ENCODE peak calls at places on chromosomes 5 and 9, in nine cellular contexts. T is heart left ventricle, M is SK-N-SH, I is GM12865, B is tibial artery, O is upper lobe of right lung, Y is transverse colon, L is AG04450, P is nephron progenitor cell. V is an unnamed sample.

GRCh38 chr9:33468797-33469621 is 4.7 kb downstream of the NOL6 start:
- DNase-seq in L (no peak), P (no peak), B (no peak), Y (no peak), T (no peak), M (no peak), I (no peak), O (peak), V (no peak)

GRCh38 chr5:52999357-52999949 is 10.3 kb downstream of the ITGA2 start:
- DNase-seq in T (no peak), B (no peak), Y (no peak), M (no peak), L (no peak), O (no peak), I (no peak), P (no peak), V (no peak)

GRCh38 chr5:15993334-15993733 is 186.3 kb downstream of the MARCHF11 start:
- DNase-seq in B (no peak), I (no peak), M (no peak), T (no peak), P (no peak), O (no peak), L (no peak), Y (no peak), V (no peak)

GRCh38 chr5:134506054-134507039 is 19.1 kb upstream of the JADE2 start:
- DNase-seq in O (peak), M (no peak), L (no peak), Y (peak), I (no peak), P (peak), T (peak), B (peak), V (no peak)

GRCh38 chr5:142795246-142795645 is 25.1 kb downstream of the ARHGAP26 start:
- DNase-seq in T (no peak), Y (no peak), M (no peak), I (peak), P (no peak), O (no peak), L (no peak), B (no peak), V (no peak)

GRCh38 chr5:2751592-2752021 is at the start of gene IRX2:
- DNase-seq in I (no peak), T (peak), Y (peak), B (no peak), P (peak), L (no peak), O (peak), M (no peak), V (peak)

GRCh38 chr5:89003563-89004036 is 120.6 kb upstream of the MEF2C start:
- DNase-seq in O (no peak), B (no peak), T (no peak), P (no peak), M (no peak), I (no peak), L (no peak), Y (no peak), V (no peak)

GRCh38 chr9:128809036-128809599 is 9.2 kb upstream of the ENDOG start:
- DNase-seq in Y (no peak), M (no peak), L (no peak), T (no peak), O (no peak), B (no peak), P (no peak), I (no peak), V (no peak)

GRCh38 chr9:114366334-114367128 is 21.3 kb downstream of the AKNA start:
- DNase-seq in P (no peak), T (no peak), O (peak), M (no peak), I (peak), Y (peak), B (no peak), L (peak), V (peak)

GRCh38 chr9:113184509-113184908 is 33.7 kb downstream of the SLC31A2 start:
- DNase-seq in T (no peak), L (no peak), B (no peak), M (no peak), O (no peak), I (no peak), Y (no peak), P (no peak), V (no peak)

GRCh38 chr5:132491368-132492364 is 1.1 kb upstream of the IRF1 start:
- DNase-seq in B (no peak), I (peak), P (no peak), Y (peak), O (no peak), L (no peak), T (no peak), M (no peak), V (no peak)

GRCh38 chr5:177362871-177363507 is 5.3 kb downstream of the RGS14 start:
- DNase-seq in O (peak), I (peak), M (peak), Y (peak), P (peak), T (peak), L (no peak), B (peak), V (no peak)

GRCh38 chr9:104658496-104659195 is 35.7 kb upstream of the OR13D1 start:
- DNase-seq in T (no peak), M (no peak), Y (no peak), P (no peak), B (no peak), L (no peak), I (no peak), O (no peak), V (no peak)

GRCh38 chr5:150895431-150896428 is 9.1 kb downstream of the ZNF300 start:
- DNase-seq in O (no peak), B (no peak), I (no peak), Y (no peak), P (no peak), M (no peak), T (no peak), L (no peak), V (no peak)

GRCh38 chr5:142082182-142082781 is 26.3 kb upstream of the NDFIP1 start:
- DNase-seq in I (no peak), P (no peak), L (no peak), O (no peak), B (no peak), T (no peak), M (no peak), Y (no peak), V (no peak)

GRCh38 chr5:172773481-172774469 is 2.8 kb upstream of the DUSP1 start:
- DNase-seq in P (no peak), O (peak), B (no peak), I (peak), T (no peak), L (no peak), M (no peak), Y (no peak), V (no peak)

GRCh38 chr5:160268111-160268510 is 38.8 kb downstream of the FABP6 start:
- DNase-seq in T (no peak), I (no peak), O (peak), B (no peak), M (no peak), P (no peak), Y (no peak), L (no peak), V (no peak)

GRCh38 chr5:173733831-173734491 is 117.5 kb upstream of the BOD1 start:
- DNase-seq in M (no peak), B (no peak), Y (peak), L (no peak), P (no peak), I (peak), T (no peak), O (peak), V (no peak)

GRCh38 chr5:78566747-78567449 is 81.7 kb downstream of the LHFPL2 start:
- DNase-seq in M (no peak), P (no peak), I (peak), T (no peak), L (no peak), B (no peak), O (no peak), Y (no peak), V (no peak)

GRCh38 chr5:72412283-72413055 is 92.3 kb downstream of the PTCD2 start:
- DNase-seq in B (no peak), M (no peak), L (no peak), I (no peak), T (no peak), O (no peak), P (no peak), Y (no peak), V (no peak)

GRCh38 chr5:168176941-168177340 is 114.5 kb upstream of the WWC1 start:
- DNase-seq in P (no peak), M (no peak), O (no peak), L (no peak), Y (no peak), I (no peak), T (no peak), B (no peak), V (no peak)

GRCh38 chr9:27939186-27939585 is 365.9 kb upstream of the C9orf72 start:
- DNase-seq in T (no peak), O (no peak), P (no peak), Y (no peak), L (no peak), M (no peak), B (no peak), I (no peak), V (no peak)

GRCh38 chr5:77778881-77779438 is 2.8 kb upstream of the TBCA start:
- DNase-seq in T (no peak), Y (no peak), P (no peak), L (no peak), B (no peak), M (no peak), I (peak), O (no peak), V (no peak)

DNA sequence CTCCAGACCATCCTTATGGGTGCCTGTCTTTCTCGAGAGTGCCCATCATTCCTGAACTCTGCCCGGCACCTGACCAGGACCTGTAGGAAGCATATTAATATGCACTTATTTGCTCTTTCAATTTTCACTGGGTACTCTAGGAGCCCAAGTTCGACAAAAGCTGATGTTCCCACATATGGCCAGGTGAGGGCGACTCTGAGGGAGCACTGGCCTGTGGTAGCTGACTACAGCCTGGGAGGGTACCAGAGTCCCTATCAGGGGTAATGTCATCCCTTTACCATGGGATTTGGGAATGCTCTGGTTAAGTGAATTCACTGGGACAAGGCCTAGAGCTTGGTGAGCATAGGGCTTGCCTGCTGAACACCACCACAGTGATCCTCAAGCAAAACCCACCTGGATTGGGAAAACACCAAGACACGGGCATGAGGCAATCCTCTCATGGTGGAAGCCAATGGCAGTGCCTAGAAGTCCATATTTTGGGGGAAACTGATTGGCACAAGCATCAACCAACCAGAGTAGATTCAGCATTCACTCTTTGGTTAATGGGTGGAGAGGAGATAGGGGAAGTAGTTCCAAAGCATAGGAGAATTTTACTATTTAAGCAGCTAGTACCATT is 112.2 kb downstream of the MTX3 start:
- DNase-seq in B (no peak), O (no peak), P (no peak), M (peak), I (peak), Y (no peak), L (no peak), T (no peak), V (no peak)
- TF ChIP-seq CTCF in B (no peak), O (peak), P (peak), M (peak), I (peak), Y (peak), L (peak), T (no peak), V (peak)

GRCh38 chr9:110143969-110144545 is 63.9 kb downstream of the C9orf152 start:
- DNase-seq in T (no peak), M (no peak), B (no peak), I (peak), P (no peak), O (no peak), Y (peak), L (no peak), V (no peak)

GRCh38 chr9:110140276-110140675 is 67.7 kb downstream of the C9orf152 start:
- DNase-seq in M (no peak), I (no peak), B (no peak), T (no peak), L (no peak), O (no peak), P (no peak), Y (no peak), V (no peak)

GRCh38 chr9:110141118-110141797 is 66.7 kb downstream of the C9orf152 start:
- DNase-seq in L (peak), Y (no peak), O (no peak), I (no peak), T (peak), M (no peak), B (peak), P (no peak), V (peak)

GRCh38 chr9:110142253-110142652 is 65.7 kb downstream of the C9orf152 start:
- DNase-seq in T (no peak), O (no peak), I (no peak), P (no peak), L (no peak), M (no peak), B (no peak), Y (no peak), V (no peak)

GRCh38 chr9:110142868-110143866 is 64.8 kb downstream of the C9orf152 start:
- DNase-seq in O (no peak), B (no peak), I (peak), L (no peak), Y (no peak), M (peak), P (no peak), T (no peak), V (no peak)
- TF ChIP-seq CTCF in O (peak), B (no peak), I (peak), L (no peak), Y (no peak), M (no peak), P (no peak), T (no peak), V (no peak)

DNA sequence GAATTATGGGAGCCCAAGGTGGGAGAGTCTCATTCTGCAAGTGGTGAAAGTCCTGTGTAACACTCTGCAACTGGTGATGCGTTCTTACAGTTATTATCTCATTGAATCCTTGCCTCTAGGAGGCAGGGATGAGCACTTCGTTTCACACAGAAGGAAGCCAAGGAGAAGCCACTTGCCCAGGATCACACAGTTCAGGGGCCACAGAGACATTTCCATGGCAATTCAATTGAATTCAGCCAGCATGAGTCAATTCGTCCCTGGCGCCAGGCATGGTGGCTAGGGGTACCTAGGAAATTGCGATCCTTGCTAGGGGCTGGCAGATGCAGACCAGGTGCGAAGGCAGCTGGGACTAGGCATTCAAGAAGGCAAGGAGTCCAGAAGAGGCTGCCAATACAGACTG is 26.2 kb downstream of the LHX2 start:
- DNase-seq in L (no peak), T (no peak), P (no peak), I (no peak), B (no peak), O (peak), Y (no peak), M (peak), V (no peak)
- TF ChIP-seq CTCF in L (no peak), T (no peak), P (no peak), I (no peak), B (no peak), O (no peak), Y (no peak), M (peak), V (no peak)

DNA sequence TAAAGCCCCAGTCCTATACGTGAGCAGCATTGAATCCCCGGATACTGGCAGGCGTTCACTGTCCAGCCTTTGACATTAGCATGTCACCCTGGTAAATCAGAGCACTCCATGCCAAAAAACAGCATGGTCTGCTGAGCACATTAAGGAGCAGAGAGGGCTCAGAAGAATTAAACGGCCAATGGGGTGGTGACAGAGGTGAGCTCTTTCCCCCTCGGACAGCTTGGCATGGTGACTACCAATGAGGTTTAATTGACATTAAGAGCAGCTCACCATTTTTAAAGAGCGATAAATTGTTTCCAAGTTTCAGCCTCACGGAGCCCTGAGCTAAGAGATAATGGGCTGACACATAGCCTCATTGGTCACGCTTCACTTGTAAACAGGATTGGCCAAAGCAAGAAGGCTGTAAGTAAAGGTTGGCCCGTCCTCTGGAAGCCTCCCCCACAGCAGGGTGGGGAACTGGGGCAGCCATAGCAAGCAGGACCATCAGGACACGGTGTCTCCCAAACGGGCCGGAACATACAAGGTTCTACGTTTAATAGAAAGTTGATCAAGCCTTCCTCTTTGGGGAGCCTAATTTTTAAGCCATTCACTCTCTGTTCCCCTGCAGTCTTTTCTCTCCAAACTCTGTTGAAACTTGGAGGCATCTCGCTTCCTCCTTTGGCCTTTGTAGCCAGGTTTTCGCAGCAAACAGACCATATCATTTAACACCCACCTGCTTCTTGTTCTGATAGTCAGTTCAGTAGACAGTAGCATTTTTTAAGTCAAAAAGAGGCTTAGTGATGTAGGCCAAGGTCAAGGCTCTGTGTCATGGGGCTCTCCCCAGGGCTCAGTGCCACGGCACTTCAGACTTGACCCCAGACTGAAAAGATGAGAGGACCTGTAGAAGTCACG is 25.9 kb downstream of the QRFP start:
- DNase-seq in T (peak), I (peak), L (no peak), O (peak), Y (no peak), M (no peak), P (no peak), B (no peak), V (no peak)
- TF ChIP-seq CTCF in T (no peak), I (no peak), L (no peak), O (no peak), Y (no peak), M (no peak), P (no peak), B (no peak), V (no peak)

GRCh38 chr5:170408866-170409265 is 19.7 kb upstream of the KCNMB1 start:
- DNase-seq in P (no peak), I (no peak), M (no peak), B (no peak), L (no peak), O (no peak), Y (no peak), T (no peak), V (no peak)

GRCh38 chr5:170404398-170404797 is 15.2 kb upstream of the KCNMB1 start:
- DNase-seq in M (no peak), Y (no peak), O (no peak), T (no peak), L (no peak), B (no peak), I (peak), P (no peak), V (no peak)

GRCh38 chr5:170408189-170408588 is 19.0 kb upstream of the KCNMB1 start:
- DNase-seq in L (no peak), P (no peak), T (no peak), I (no peak), O (no peak), B (no peak), M (peak), Y (no peak), V (no peak)

GRCh38 chr5:170405822-170406221 is 16.7 kb upstream of the KCNMB1 start:
- DNase-seq in B (no peak), I (no peak), Y (no peak), P (no peak), T (no peak), L (no peak), O (no peak), M (no peak), V (no peak)

GRCh38 chr5:170407062-170407461 is 17.9 kb upstream of the KCNMB1 start:
- DNase-seq in P (no peak), B (no peak), L (no peak), Y (no peak), M (no peak), I (no peak), O (no peak), T (no peak), V (no peak)
- TF ChIP-seq CTCF in P (no peak), B (no peak), L (no peak), Y (no peak), M (no peak), I (no peak), O (no peak), T (no peak), V (no peak)

GRCh38 chr9:123435471-123435870 is 79.5 kb downstream of the CRB2 start:
- DNase-seq in L (no peak), B (no peak), O (no peak), T (no peak), I (no peak), Y (no peak), P (no peak), M (no peak), V (no peak)

GRCh38 chr9:123437201-123437600 is 81.2 kb downstream of the CRB2 start:
- DNase-seq in I (no peak), B (no peak), M (no peak), L (no peak), P (no peak), Y (no peak), T (no peak), O (peak), V (no peak)

GRCh38 chr9:123431581-123431980 is 75.6 kb downstream of the CRB2 start:
- DNase-seq in Y (no peak), O (no peak), I (no peak), T (no peak), M (no peak), L (no peak), B (no peak), P (no peak), V (no peak)

GRCh38 chr9:123432331-123433236 is 76.6 kb downstream of the CRB2 start:
- DNase-seq in P (no peak), T (no peak), B (no peak), Y (no peak), M (no peak), L (no peak), I (no peak), O (peak), V (no peak)

DNA sequence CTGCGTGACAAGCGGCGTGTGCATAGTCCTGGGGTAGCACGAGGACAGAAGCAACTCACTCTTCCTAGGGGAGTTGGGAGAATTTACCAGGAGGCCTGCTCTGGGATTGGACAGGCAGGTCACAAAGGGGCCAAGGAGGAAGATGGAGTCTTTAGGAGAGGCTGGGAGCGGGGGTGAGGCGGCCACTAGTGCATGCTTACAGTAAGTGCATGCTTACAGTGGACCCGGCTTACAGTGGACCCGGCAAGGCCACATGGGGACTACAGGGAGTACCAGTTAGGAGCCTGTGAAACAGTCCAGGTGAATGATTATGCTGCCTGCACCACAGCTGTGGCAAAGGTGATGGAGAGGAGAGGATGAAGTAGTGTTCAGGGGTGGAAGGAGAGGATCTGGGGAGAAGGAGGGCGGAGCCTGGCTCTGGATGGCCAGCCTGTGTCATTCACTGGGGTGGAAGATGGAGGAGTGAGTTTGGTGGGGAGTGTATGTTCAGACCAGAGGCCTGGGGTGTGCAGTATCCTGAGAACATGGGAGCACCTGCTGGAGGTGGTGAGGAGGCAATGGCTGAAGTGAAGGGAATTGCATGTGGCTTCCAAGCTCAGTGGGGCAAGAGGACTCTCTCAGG is 78.7 kb downstream of the CRB2 start:
- DNase-seq in P (peak), O (peak), I (no peak), B (no peak), Y (no peak), M (peak), L (no peak), T (no peak), V (no peak)
- TF ChIP-seq CTCF in P (peak), O (no peak), I (no peak), B (no peak), Y (no peak), M (peak), L (peak), T (no peak), V (peak)

GRCh38 chr5:91302335-91302734 is 80.8 kb downstream of the ARRDC3 start:
- DNase-seq in P (no peak), B (no peak), M (peak), Y (no peak), L (no peak), O (no peak), T (no peak), I (no peak), V (no peak)
- TF ChIP-seq CTCF in P (no peak), B (no peak), M (peak), Y (no peak), L (no peak), O (no peak), T (no peak), I (no peak), V (no peak)